ENCODE peak calls at places on chromosomes 1 and 21, in nine cellular contexts. L is CD4-positive, alpha-beta memory T cell; U is ELR; O is stimulated activated CD4-positive, alpha-beta T cell treated with anti-CD3 and anti-CD28 coated beads, TNF-alpha, amount 100 ng/mL, for 1 hour; A is activated naive CD4-positive, alpha-beta T cell treated with Interleukin-2 at 50 U/mL for 16 hours; S is NCI-H2107; V is activated gamma-delta T cell treated with Interleukin-2 at 50 U/mL for 16 hours; W is globus pallidus; I is Right ventricle myocardium inferior. P is an unnamed sample.

GRCh38 chr1:153364181-153364580 is 6.5 kb downstream of the S100A9 start:
- DNase-seq in L (no peak), U (no peak), O (no peak), A (no peak), S (no peak), V (no peak), W (no peak), I (no peak), P (no peak)

GRCh38 chr1:186925881-186926676 is 97.3 kb downstream of the PLA2G4A start:
- DNase-seq in L (no peak), U (no peak), O (no peak), A (no peak), S (no peak), V (no peak), W (no peak), I (no peak), P (no peak)

GRCh38 chr21:38266732-38267131 is 9.9 kb downstream of the KCNJ15 start:
- DNase-seq in L (no peak), U (peak), O (no peak), A (no peak), S (no peak), V (no peak), W (no peak), I (no peak), P (no peak)

GRCh38 chr1:91502882-91503184 is 2.2 kb downstream of the CDC7 start:
- DNase-seq in L (no peak), U (peak), O (no peak), A (no peak), S (no peak), V (no peak), W (no peak), I (no peak), P (no peak)

GRCh38 chr1:162847839-162848453 is 13.0 kb downstream of the CCDC190 start:
- DNase-seq in L (peak), U (peak), O (peak), A (peak), S (peak), V (peak), W (peak), I (peak), P (peak)

GRCh38 chr1:76148460-76148859 is 73.9 kb downstream of the ST6GALNAC3 start:
- DNase-seq in L (no peak), U (no peak), O (no peak), A (no peak), S (no peak), V (no peak), W (no peak), I (no peak), P (no peak)

GRCh38 chr1:160567858-160568682 is 11.2 kb downstream of the CD84 start:
- DNase-seq in L (peak), U (no peak), O (peak), A (peak), S (no peak), V (peak), W (no peak), I (no peak), P (peak)

GRCh38 chr1:17502326-17502778 is 37.1 kb upstream of the ARHGEF10L start:
- DNase-seq in L (no peak), U (peak), O (no peak), A (peak), S (peak), V (peak), W (peak), I (peak), P (peak)